ENCODE peak calls at places on chromosomes 7 and 10, in nine cellular contexts. J is stimulated activated CD8-positive, alpha-beta memory T cell treated with anti-CD3 and anti-CD28 coated beads, Interleukin-12 subunit alpha, Interleukin-12 subunit beta, amount 100 ng/mL, for 1 hour; F is NCI-H1417 treated with DMSO at 0.1 percent for 48 hours; E is cardiac muscle cell; H is ELR; G is GM12865; N is mucosa of gallbladder; R is naive thymus-derived CD8-positive, alpha-beta T cell; C is cardiac fibroblast. W is an unnamed sample.

GRCh38 chr7:98365863-98366561 is 34.9 kb downstream of the BAIAP2L1 start:
- DNase-seq in J (no peak), F (no peak), E (no peak), H (no peak), G (no peak), N (peak), R (no peak), C (peak), W (no peak)

GRCh38 chr10:7915923-7916322 is 97.6 kb downstream of the TAF3 start:
- DNase-seq in J (no peak), F (no peak), E (no peak), H (no peak), G (no peak), N (no peak), R (no peak), C (peak), W (no peak)

GRCh38 chr7:99424932-99425730 is 13.5 kb downstream of the PTCD1 start:
- DNase-seq in J (no peak), F (no peak), E (no peak), H (no peak), G (no peak), N (no peak), R (no peak), C (no peak), W (no peak)

GRCh38 chr7:141663081-141663510 is 38.9 kb downstream of the DENND11 start:
- DNase-seq in J (no peak), F (no peak), E (no peak), H (no peak), G (no peak), N (peak), R (no peak), C (peak), W (peak)

GRCh38 chr10:43671659-43672555 is 23.2 kb upstream of the ZNF32 start:
- DNase-seq in J (no peak), F (peak), E (peak), H (peak), G (peak), N (peak), R (peak), C (peak), W (peak)

GRCh38 chr7:85186083-85186520 is 754 bp downstream of the SEMA3D start:
- DNase-seq in J (no peak), F (no peak), E (peak), H (peak), G (no peak), N (peak), R (no peak), C (peak), W (peak)

GRCh38 chr7:28458732-28459131 is 46.4 kb downstream of the CREB5 start:
- DNase-seq in J (no peak), F (no peak), E (no peak), H (no peak), G (no peak), N (no peak), R (no peak), C (no peak), W (no peak)

GRCh38 chr7:22156205-22156604 is 200.7 kb downstream of the RAPGEF5 start:
- DNase-seq in J (no peak), F (no peak), E (no peak), H (peak), G (no peak), N (no peak), R (no peak), C (peak), W (peak)

GRCh38 chr10:104622598-104623209 is 18.4 kb upstream of the SORCS3 start:
- DNase-seq in J (no peak), F (no peak), E (peak), H (peak), G (peak), N (no peak), R (no peak), C (peak), W (peak)

GRCh38 chr7:152637920-152638580 is 37.9 kb downstream of the XRCC2 start:
- DNase-seq in J (no peak), F (no peak), E (no peak), H (no peak), G (no peak), N (no peak), R (no peak), C (no peak), W (no peak)

GRCh38 chr10:122286872-122287271 is 15.8 kb downstream of the BTBD16 start:
- DNase-seq in J (no peak), F (no peak), E (no peak), H (peak), G (no peak), N (no peak), R (no peak), C (peak), W (no peak)

GRCh38 chr10:90326498-90327267 is 531.2 kb downstream of the HTR7 start:
- DNase-seq in J (no peak), F (no peak), E (no peak), H (peak), G (no peak), N (no peak), R (no peak), C (peak), W (no peak)

GRCh38 chr7:150787321-150788281 is 12.6 kb downstream of the TMEM176B start:
- DNase-seq in J (no peak), F (peak), E (peak), H (no peak), G (peak), N (peak), R (no peak), C (no peak), W (no peak)

GRCh38 chr10:110723224-110723891 is 79.2 kb downstream of the RBM20 start:
- DNase-seq in J (no peak), F (no peak), E (no peak), H (peak), G (peak), N (no peak), R (no peak), C (no peak), W (no peak)

GRCh38 chr7:53095731-53096501 is 60.5 kb downstream of the POM121L12 start:
- DNase-seq in J (no peak), F (no peak), E (no peak), H (no peak), G (no peak), N (no peak), R (no peak), C (no peak), W (no peak)

GRCh38 chr7:18685961-18686360 is 190.4 kb downstream of the HDAC9 start:
- DNase-seq in J (no peak), F (no peak), E (no peak), H (peak), G (no peak), N (no peak), R (no peak), C (peak), W (no peak)

GRCh38 chr7:98944386-98944785 is 66.1 kb downstream of the TRRAP start:
- DNase-seq in J (no peak), F (no peak), E (no peak), H (no peak), G (no peak), N (no peak), R (no peak), C (no peak), W (no peak)

W was measured in A549.